ENCODE peak calls at places on chromosomes 7 and 10, in four cellular contexts. L is upper lobe of left lung, N is spleen, I is transverse colon. R is an unnamed sample.

GRCh38 chr10:110556993-110557601 is 10.4 kb upstream of the SMC3 start:
- DNase-seq in L (no peak), N (peak), I (peak), R (peak)

GRCh38 chr7:108000875-108001758 is 1.8 kb downstream of the LAMB1 start:
- DNase-seq in L (peak), N (no peak), I (peak), R (no peak)

GRCh38 chr10:110919971-110920881 is 822 bp downstream of the SHOC2 start:
- DNase-seq in L (no peak), N (no peak), I (peak), R (no peak)

GRCh38 chr10:43403911-43404674 is 4.9 kb downstream of the HNRNPF start:
- DNase-seq in L (no peak), N (no peak), I (no peak), R (no peak)

GRCh38 chr7:3002631-3003030 is 41.0 kb downstream of the CARD11 start:
- DNase-seq in L (no peak), N (no peak), I (no peak), R (no peak)

GRCh38 chr7:124536156-124536762 is 229.3 kb downstream of the GPR37 start:
- DNase-seq in L (no peak), N (no peak), I (no peak), R (no peak)

GRCh38 chr10:87636313-87636915 is 23.3 kb upstream of the PAPSS2 start:
- DNase-seq in L (no peak), N (no peak), I (no peak), R (no peak)

GRCh38 chr10:37566336-37566735 is 291.1 kb downstream of the ZNF248 start:
- DNase-seq in L (no peak), N (no peak), I (no peak), R (no peak)

GRCh38 chr10:133115453-133115842 is 27.7 kb downstream of the ADGRA1 start:
- DNase-seq in L (peak), N (peak), I (no peak), R (no peak)

GRCh38 chr10:77836299-77836820 is 90.2 kb downstream of the DLG5 start:
- DNase-seq in L (no peak), N (peak), I (peak), R (peak)

GRCh38 chr10:74738543-74738942 is 87.9 kb upstream of the KAT6B start:
- DNase-seq in L (no peak), N (no peak), I (no peak), R (no peak)

DNA sequence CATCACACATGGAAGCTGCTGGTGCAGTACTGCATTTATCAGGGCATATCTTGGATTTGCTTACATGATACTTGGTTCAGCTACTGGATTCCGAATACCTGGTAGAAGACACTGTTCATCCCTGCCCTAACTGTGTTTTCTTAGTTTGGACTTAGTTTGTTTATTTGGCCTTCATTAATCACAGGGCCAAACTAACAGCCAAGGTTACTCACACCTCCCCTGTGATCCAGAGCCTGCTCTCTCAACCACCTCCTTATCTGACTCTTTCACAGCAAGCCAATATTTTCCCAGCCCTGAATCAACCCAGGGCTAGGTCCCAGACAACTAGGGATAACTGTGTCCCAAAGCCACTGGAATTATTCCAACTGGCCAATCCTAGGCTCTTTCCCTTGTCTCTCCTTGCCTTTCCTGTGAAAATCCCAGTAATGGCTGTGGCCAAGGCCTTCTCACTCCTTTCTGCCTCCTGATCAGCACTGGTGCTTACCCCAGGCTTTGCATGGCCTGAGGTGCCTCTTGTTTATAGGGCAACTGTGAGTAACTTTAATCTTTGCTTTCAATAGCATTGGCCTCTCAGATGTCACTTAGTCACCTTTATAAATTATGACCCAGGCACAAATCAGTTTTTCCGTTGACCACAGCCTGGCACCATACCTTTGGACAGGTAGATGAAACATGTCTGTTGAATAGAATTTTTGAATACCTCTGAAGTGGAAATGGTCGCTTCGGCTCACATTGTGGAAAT is 9.3 kb upstream of the JCAD start:
- DNase-seq in L (no peak), N (no peak), I (no peak), R (no peak)
- TF ChIP-seq POLR2AphosphoS5 in L (no peak), N (no peak), I (no peak), R (no peak)

DNA sequence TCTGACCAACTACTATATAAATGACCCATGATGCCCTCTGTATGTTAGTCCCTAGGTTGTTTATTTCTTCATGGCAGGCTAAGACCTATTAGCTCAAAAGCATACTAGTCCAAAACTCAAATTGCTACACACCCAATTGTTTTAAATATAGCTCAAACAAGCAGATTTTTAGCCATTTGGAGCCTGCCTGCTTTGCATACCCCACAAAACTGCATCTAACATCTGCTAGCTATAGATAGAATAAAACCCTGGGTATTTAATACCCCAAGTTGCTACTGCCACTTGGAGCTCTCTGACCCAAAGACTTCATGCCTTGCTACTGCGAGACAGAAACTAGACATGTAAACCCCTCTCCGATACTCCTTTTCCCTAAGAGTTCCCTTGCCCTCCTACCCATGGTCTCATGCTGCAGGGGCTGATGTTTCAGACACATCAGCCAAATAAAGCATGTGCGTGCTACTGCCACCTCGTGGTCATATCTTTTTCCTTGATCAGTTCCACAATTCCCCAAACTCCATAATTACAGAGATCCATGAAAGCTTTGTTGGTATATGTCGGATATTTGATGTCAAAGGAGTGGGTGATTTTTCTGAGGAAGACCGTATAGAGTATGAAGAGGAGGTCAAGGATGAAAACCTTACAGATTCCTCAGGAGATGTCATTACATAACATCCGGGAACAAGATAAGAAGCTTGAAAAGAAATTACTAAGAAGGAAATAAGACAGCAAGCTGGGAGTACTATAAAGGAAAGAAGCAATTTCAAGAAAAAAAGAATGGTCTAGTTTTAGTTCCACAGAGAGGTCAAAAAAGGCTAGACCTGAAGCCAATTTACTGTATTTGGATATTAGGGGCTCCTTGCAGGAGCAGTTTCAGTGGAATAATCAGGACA is 386.6 kb downstream of the SH2D4B start:
- DNase-seq in L (no peak), N (no peak), I (peak), R (no peak)
- TF ChIP-seq POLR2AphosphoS5 in L (no peak), N (no peak), I (no peak), R (no peak)

GRCh38 chr7:25665346-25665745 is 437.1 kb upstream of the NPVF start:
- DNase-seq in L (no peak), N (no peak), I (peak), R (no peak)
- TF ChIP-seq POLR2AphosphoS5 in L (no peak), N (no peak), I (peak), R (no peak)

GRCh38 chr10:120950103-120950561 is 99.0 kb downstream of the WDR11 start:
- DNase-seq in L (peak), N (no peak), I (no peak), R (no peak)
- TF ChIP-seq POLR2AphosphoS5 in L (no peak), N (peak), I (no peak), R (no peak)

DNA sequence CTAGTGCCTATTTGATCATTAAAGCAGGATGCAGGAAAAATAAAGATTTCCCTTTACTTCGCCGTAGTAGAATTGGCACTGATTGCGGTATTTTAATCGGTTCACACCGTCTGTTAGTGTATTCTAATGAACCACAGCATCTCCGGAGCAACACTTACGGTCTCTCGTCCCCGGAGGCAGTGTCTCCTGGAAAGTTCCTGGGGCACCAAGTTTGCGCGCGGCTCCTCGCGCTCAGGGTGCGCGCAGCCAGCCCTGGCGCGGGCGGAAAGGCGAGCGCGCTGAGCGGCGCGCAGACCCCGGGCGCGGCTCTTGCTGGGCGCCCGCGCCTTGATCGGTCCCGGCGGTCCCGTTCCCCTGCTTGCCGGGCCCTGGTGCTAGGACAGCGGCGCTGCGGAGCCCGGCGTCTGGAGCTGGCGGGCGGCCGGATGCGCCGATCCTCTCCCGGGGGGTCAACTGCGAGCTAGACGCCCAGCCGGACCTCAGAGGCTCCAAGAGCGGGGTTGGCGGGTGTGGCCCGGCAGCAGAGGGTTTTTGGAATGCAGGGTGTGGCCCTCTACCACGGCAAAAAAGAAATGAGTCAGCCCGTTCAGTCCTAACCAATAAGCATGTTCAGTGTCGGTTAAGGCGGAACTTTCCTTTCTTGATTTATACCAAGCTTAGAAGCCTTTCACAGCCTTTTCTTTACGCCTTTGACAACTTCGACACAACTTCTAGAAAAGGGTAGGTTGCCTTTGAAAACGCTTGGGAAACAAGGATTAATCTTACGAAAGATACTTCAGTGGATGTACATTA is 166.8 kb upstream of the ASAH2 start:
- DNase-seq in L (peak), N (peak), I (peak), R (peak)
- TF ChIP-seq POLR2AphosphoS5 in L (peak), N (peak), I (peak), R (no peak)

GRCh38 chr7:867001-867405 is 9.4 kb upstream of the GET4 start:
- DNase-seq in L (peak), N (peak), I (peak), R (no peak)
- TF ChIP-seq POLR2AphosphoS5 in L (peak), N (peak), I (peak), R (no peak)

GRCh38 chr7:113207441-113207840 is 89.1 kb upstream of the SMIM30 start:
- DNase-seq in L (no peak), N (no peak), I (no peak), R (no peak)

GRCh38 chr7:113199841-113200240 is 81.5 kb upstream of the SMIM30 start:
- DNase-seq in L (no peak), N (no peak), I (no peak), R (no peak)

GRCh38 chr7:113200281-113200680 is 81.9 kb upstream of the SMIM30 start:
- DNase-seq in L (no peak), N (no peak), I (no peak), R (no peak)

GRCh38 chr7:113202282-113202681 is 83.9 kb upstream of the SMIM30 start:
- DNase-seq in L (no peak), N (no peak), I (no peak), R (no peak)

GRCh38 chr7:113204415-113204814 is 86.1 kb upstream of the SMIM30 start:
- DNase-seq in L (no peak), N (no peak), I (no peak), R (no peak)
- TF ChIP-seq POLR2AphosphoS5 in L (no peak), N (no peak), I (no peak), R (no peak)

GRCh38 chr7:34750636-34751035 is 92.6 kb downstream of the NPSR1 start:
- DNase-seq in L (no peak), N (no peak), I (no peak), R (no peak)

GRCh38 chr7:34752929-34753328 is 94.9 kb downstream of the NPSR1 start:
- DNase-seq in L (no peak), N (no peak), I (no peak), R (no peak)

GRCh38 chr7:34755008-34755407 is 97.0 kb downstream of the NPSR1 start:
- DNase-seq in L (no peak), N (no peak), I (no peak), R (no peak)

GRCh38 chr7:34750209-34750608 is 92.2 kb downstream of the NPSR1 start:
- DNase-seq in L (no peak), N (no peak), I (no peak), R (no peak)

GRCh38 chr7:34751725-34752643 is 94.0 kb downstream of the NPSR1 start:
- DNase-seq in L (no peak), N (no peak), I (no peak), R (no peak)
- TF ChIP-seq POLR2AphosphoS5 in L (no peak), N (no peak), I (no peak), R (no peak)

DNA sequence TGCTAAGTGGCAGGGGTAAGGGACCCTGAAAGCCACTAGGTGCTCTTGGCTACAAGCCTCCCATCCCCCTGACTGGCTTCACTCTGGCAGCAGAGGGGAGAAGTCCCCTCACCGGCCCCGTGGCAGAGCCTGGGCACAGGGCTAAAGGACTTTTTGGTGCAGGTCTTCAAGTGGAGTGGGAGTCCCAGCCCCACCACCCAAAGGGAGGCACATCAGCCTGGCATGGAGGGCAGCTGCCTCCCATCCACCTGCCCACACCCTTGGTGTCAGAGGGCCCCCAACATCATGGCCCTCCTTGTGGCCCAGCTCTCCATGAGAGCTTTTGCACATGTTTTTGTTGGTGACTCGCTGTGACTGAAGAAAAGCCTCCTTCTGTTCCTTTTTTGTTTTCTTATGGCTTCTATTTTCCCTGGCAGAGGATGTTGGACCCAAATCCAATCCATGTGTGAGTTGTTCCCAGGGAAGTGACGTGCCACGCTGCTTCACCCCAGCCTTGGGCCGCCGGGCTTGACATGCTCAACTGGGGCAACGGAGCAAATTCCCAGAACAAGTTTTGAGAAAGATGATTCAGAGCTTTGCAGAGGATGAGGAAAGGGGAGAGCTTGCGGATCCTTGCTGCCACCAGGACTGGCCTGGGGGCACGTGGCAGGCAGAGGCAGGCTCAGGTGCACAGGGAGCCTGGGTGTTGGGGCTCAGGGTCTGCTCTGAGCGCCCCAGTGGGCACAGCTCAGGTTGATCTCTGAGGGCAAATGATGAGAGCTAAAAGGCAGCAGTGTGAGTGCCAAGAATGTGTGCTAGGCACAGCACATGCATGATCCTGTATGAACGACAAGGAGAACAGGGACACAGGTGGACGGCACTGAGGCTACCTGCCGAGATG is 1.9 kb upstream of the AEBP1 start:
- DNase-seq in L (no peak), N (peak), I (no peak), R (no peak)
- TF ChIP-seq POLR2AphosphoS5 in L (no peak), N (no peak), I (no peak), R (no peak)

GRCh38 chr7:155646669-155647068 is 2.2 kb downstream of the RBM33 start:
- DNase-seq in L (no peak), N (no peak), I (no peak), R (no peak)

GRCh38 chr7:155644971-155645509 is 579 bp downstream of the RBM33 start:
- DNase-seq in L (no peak), N (peak), I (peak), R (peak)

GRCh38 chr7:155645652-155646051 is 1.2 kb downstream of the RBM33 start:
- DNase-seq in L (no peak), N (no peak), I (no peak), R (no peak)

GRCh38 chr7:155643804-155644177 is 670 bp upstream of the RBM33 start:
- DNase-seq in L (peak), N (peak), I (no peak), R (no peak)

DNA sequence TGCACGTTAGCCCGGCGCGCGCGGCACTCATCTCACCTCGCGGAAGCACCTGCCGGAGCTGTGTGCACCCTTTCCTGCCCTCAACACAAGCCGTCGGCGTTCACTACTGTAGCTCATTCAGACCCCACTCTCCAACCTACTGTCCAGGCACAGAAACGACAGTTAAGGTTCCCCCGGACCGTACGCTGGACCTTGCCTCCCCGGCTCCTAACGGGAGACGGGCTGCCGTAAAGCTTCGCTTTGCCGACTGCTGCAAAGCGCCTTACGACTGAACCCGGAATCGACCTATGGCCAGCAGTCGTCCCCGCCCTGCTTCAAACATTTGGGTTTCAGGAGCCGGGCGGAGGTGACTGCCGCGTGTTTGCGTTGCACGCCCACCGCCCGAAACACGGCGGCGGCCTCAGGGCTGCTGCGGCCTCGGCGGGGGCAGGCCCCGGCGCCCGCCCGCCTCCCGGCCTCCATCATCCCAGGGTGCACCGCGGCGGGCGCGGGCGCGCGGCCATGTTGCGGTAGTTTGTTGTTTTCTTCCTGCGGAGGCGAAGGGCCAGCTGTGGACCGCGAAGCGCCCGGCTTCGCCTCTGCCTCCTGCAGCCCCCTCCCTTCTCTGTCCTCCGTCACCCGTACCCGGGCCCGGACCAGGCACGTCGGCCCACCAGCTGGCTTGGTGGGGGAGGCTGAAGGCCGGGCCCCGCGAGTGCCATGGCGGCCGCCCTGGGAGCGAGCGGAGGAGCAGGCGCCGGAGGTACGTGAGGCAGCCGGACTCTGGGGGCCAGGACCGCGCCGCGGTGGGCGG is at the start of gene RBM33:
- DNase-seq in L (peak), N (peak), I (peak), R (peak)
- TF ChIP-seq POLR2AphosphoS5 in L (peak), N (peak), I (peak), R (peak)